ENCODE peak calls at places on chromosomes 12 and 14, in five cellular contexts. A is NCI-H2081, V is T-cell, N is right cardiac atrium, B is anterior cingulate cortex. D is an unnamed sample.

GRCh38 chr14:22124071-22124613 is 450.5 kb upstream of the OR4E1 start:
- DNase-seq in A (no peak), V (no peak), N (no peak), B (no peak), D (no peak)

GRCh38 chr12:130875193-130875592 is 3.3 kb downstream of the RAN start:
- DNase-seq in A (no peak), V (no peak), N (no peak), B (no peak), D (no peak)

GRCh38 chr12:52022841-52023181 is 16.1 kb downstream of the TAMALIN start:
- DNase-seq in A (no peak), V (no peak), N (no peak), B (no peak), D (no peak)

GRCh38 chr14:105043656-105044055 is 21.6 kb downstream of the GPR132 start:
- DNase-seq in A (no peak), V (no peak), N (peak; percentile 10), B (no peak), D (no peak)

GRCh38 chr12:124298685-124299410 is 4.0 kb downstream of the RFLNA start:
- DNase-seq in A (no peak), V (no peak), N (no peak), B (no peak), D (no peak)

GRCh38 chr14:92656306-92656705 is 92.1 kb downstream of the LGMN start:
- DNase-seq in A (no peak), V (no peak), N (peak; percentile 33), B (no peak), D (no peak)

GRCh38 chr12:27462151-27462694 is 15.7 kb downstream of the SMCO2 start:
- DNase-seq in A (no peak), V (no peak), N (no peak), B (no peak), D (no peak)

GRCh38 chr14:99348816-99349609 is 77.0 kb upstream of the BCL11B start:
- DNase-seq in A (no peak), V (no peak), N (no peak), B (no peak), D (no peak)

GRCh38 chr14:49954171-49954631 is 61.3 kb downstream of the ARF6 start:
- DNase-seq in A (no peak), V (no peak), N (no peak), B (no peak), D (no peak)

GRCh38 chr12:110858848-110859247 is 12.1 kb downstream of the CCDC63 start:
- DNase-seq in A (no peak), V (no peak), N (no peak), B (no peak), D (peak; percentile 8)

GRCh38 chr14:64873506-64874220 is 6.0 kb downstream of the SPTB start:
- DNase-seq in A (no peak), V (no peak), N (no peak), B (no peak), D (no peak)

GRCh38 chr14:38056270-38056669 is 151.4 kb upstream of the SSTR1 start:
- DNase-seq in A (no peak), V (no peak), N (no peak), B (no peak), D (no peak)

GRCh38 chr12:43964966-43965365 is 129.1 kb downstream of the TMEM117 start:
- DNase-seq in A (peak; percentile 51), V (no peak), N (no peak), B (no peak), D (no peak)

GRCh38 chr12:12823811-12824210 is 10.7 kb downstream of the DDX47 start:
- DNase-seq in A (no peak), V (no peak), N (no peak), B (no peak), D (no peak)

GRCh38 chr12:6925543-6926279 is 2.0 kb upstream of the ATN1 start:
- DNase-seq in A (peak; percentile 45), V (no peak), N (peak; percentile 91), B (peak; percentile 58), D (no peak)

GRCh38 chr12:1803736-1804135 is 16.6 kb upstream of the LRTM2 start:
- DNase-seq in A (no peak), V (no peak), N (no peak), B (no peak), D (no peak)

GRCh38 chr12:10169094-10169493 is 2.8 kb downstream of the OLR1 start:
- DNase-seq in A (no peak), V (no peak), N (no peak), B (no peak), D (no peak)

GRCh38 chr12:119169150-119169549 is 9.6 kb upstream of the HSPB8 start:
- DNase-seq in A (no peak), V (no peak), N (no peak), B (no peak), D (no peak)

GRCh38 chr12:41407240-41407799 is 219.2 kb downstream of the PDZRN4 start:
- DNase-seq in A (no peak), V (no peak), N (no peak), B (no peak), D (no peak)

GRCh38 chr14:32934891-32935633 is 3.6 kb upstream of the NPAS3 start:
- DNase-seq in A (no peak), V (no peak), N (peak; percentile 50), B (no peak), D (peak; percentile 34)

GRCh38 chr12:460301-461230 is 827 bp downstream of the B4GALNT3 start:
- DNase-seq in A (peak; percentile 47), V (peak; percentile 36), N (peak; percentile 78), B (no peak), D (peak; percentile 79)

GRCh38 chr12:90209029-90209428 is 500.4 kb upstream of the ATP2B1 start:
- DNase-seq in A (no peak), V (no peak), N (no peak), B (no peak), D (no peak)

GRCh38 chr14:38704220-38704619 is 398.8 kb downstream of the SEC23A start:
- DNase-seq in A (no peak), V (no peak), N (no peak), B (no peak), D (no peak)

GRCh38 chr14:74952697-74953484 is 2.5 kb downstream of the PGF start:
- DNase-seq in A (no peak), V (no peak), N (no peak), B (no peak), D (no peak)

GRCh38 chr12:5388581-5389535 is 43.0 kb upstream of the NTF3 start:
- DNase-seq in A (no peak), V (no peak), N (no peak), B (no peak), D (no peak)

D was measured in GM20000.